ENCODE peak calls at places on chromosome 6, in five cellular contexts. P, O, E, K and Z are unnamed samples.

GRCh38 chr6:52157301-52157930 is 28.8 kb upstream of the IL17A start:
- DNase-seq in P (no peak), O (no peak), E (peak; percentile 54), K (no peak), Z (no peak)

GRCh38 chr6:158016571-158017383 is 35.1 kb downstream of the SYNJ2 start:
- DNase-seq in P (no peak), O (no peak), E (no peak), K (no peak), Z (no peak)

GRCh38 chr6:125358898-125359297 is 57.1 kb upstream of the HDDC2 start:
- DNase-seq in P (no peak), O (no peak), E (no peak), K (no peak), Z (no peak)

GRCh38 chr6:100228437-100229424 is 234.7 kb upstream of the MCHR2 start:
- DNase-seq in P (peak; percentile 69), O (no peak), E (peak; percentile 77), K (peak; percentile 64), Z (peak; percentile 83)

GRCh38 chr6:81625216-81625615 is 127.3 kb downstream of the TENT5A start:
- DNase-seq in P (no peak), O (no peak), E (no peak), K (no peak), Z (no peak)

GRCh38 chr6:71419954-71420692 is 131.5 kb downstream of the OGFRL1 start:
- DNase-seq in P (peak; percentile 61), O (no peak), E (peak; percentile 6), K (peak; percentile 54), Z (peak; percentile 38)

GRCh38 chr6:148395583-148396101 is 53.0 kb downstream of the SASH1 start:
- DNase-seq in P (no peak), O (no peak), E (no peak), K (no peak), Z (no peak)

GRCh38 chr6:1062786-1063545 is 248.9 kb upstream of the FOXQ1 start:
- DNase-seq in P (no peak), O (no peak), E (no peak), K (no peak), Z (no peak)

GRCh38 chr6:2749972-2750600 is 636 bp downstream of the MYLK4 start:
- DNase-seq in P (no peak), O (peak; percentile 53), E (no peak), K (peak; percentile 60), Z (peak; percentile 82)

GRCh38 chr6:80235647-80236046 is 129.2 kb downstream of the BCKDHB start:
- DNase-seq in P (no peak), O (no peak), E (no peak), K (no peak), Z (no peak)

GRCh38 chr6:145028144-145028818 is 707.0 kb downstream of the EPM2A start:
- DNase-seq in P (no peak), O (no peak), E (no peak), K (no peak), Z (peak; percentile 71)

DNA sequence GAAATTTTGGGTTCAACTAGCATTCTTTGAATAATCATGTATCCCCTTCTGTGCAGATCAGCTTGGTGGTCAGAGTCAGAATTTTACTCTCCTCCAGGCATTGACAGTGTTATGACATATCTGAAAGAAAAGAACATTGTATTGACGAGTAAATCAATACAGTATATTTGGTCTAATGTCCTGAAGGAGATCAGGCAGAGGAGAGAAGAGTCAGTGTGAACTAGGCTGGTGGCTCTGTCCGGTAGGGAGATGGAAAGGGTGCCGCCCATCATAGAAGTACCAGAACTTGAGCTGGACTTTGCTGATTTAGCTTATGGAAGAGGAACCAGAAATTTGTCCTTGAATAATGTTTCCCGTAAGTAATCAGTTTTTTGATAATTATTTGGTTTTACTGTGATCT is at the start of gene CALHM6:
- DNase-seq in P (no peak), O (no peak), E (no peak), K (no peak), Z (no peak)
- H3K4me3 ChIP-seq in P (peak within 1 kb of the TSS; percentile 55), O (peak within 1 kb of the TSS; percentile 56), E (peak within 1 kb of the TSS; percentile 50), K (no peak within 1 kb of the TSS), Z (no peak within 1 kb of the TSS)

DNA sequence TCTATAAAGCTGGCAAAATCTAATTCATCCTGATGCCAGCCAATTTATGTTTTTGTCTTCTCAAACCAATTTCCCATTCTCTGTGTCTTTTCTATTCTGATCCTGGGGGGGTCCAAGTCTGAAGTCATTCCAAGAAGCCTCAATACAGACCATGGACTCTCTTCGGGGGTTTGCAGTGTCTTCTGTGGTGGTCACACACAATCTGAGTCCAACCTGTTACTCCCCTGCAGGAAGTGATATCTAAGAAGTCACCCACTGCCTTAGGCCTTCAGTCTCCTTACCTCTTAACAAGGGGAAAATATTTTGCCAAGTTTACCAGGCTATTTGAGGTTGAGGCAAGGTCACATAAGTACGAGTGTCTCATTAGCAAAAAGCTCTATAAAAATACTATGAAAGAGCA is 1.9 kb downstream of the TRIM26 start:
- DNase-seq in P (no peak), O (no peak), E (no peak), K (no peak), Z (no peak)
- H3K4me3 ChIP-seq in P (peak overlapping the region; percentile 71), O (no peak overlapping the region), E (peak overlapping the region; percentile 95), K (no peak overlapping the region), Z (no peak overlapping the region)

GRCh38 chr6:5846889-5847288 is 159.8 kb downstream of the NRN1 start:
- DNase-seq in P (no peak), O (no peak), E (no peak), K (no peak), Z (no peak)

GRCh38 chr6:5854900-5855299 is 151.8 kb downstream of the NRN1 start:
- DNase-seq in P (no peak), O (no peak), E (no peak), K (no peak), Z (no peak)

GRCh38 chr6:5851261-5851757 is 155.4 kb downstream of the NRN1 start:
- DNase-seq in P (peak; percentile 76), O (peak; percentile 76), E (peak; percentile 50), K (peak; percentile 46), Z (peak; percentile 78)

GRCh38 chr6:5846335-5846734 is 160.4 kb downstream of the NRN1 start:
- DNase-seq in P (no peak), O (no peak), E (no peak), K (no peak), Z (no peak)

GRCh38 chr6:5850848-5851255 is 155.9 kb downstream of the NRN1 start:
- DNase-seq in P (no peak), O (no peak), E (no peak), K (no peak), Z (peak; percentile 34)
- H3K4me3 ChIP-seq in P (peak overlapping the region; percentile 41), O (peak overlapping the region; percentile 75), E (peak overlapping the region; percentile 31), K (no peak overlapping the region), Z (no peak overlapping the region)

GRCh38 chr6:141261672-141262060 is 871.1 kb upstream of the GJE1 start:
- DNase-seq in P (no peak), O (no peak), E (no peak), K (no peak), Z (no peak)

GRCh38 chr6:141264101-141264500 is 868.6 kb upstream of the GJE1 start:
- DNase-seq in P (no peak), O (no peak), E (no peak), K (no peak), Z (no peak)

GRCh38 chr6:141267420-141267819 is 865.3 kb upstream of the GJE1 start:
- DNase-seq in P (no peak), O (no peak), E (no peak), K (no peak), Z (no peak)

GRCh38 chr6:141269684-141270083 is 863.0 kb upstream of the GJE1 start:
- DNase-seq in P (no peak), O (no peak), E (no peak), K (no peak), Z (no peak)

GRCh38 chr6:141265748-141266647 is 866.7 kb upstream of the GJE1 start:
- DNase-seq in P (no peak), O (no peak), E (no peak), K (no peak), Z (no peak)
- H3K4me3 ChIP-seq in P (no peak overlapping the region), O (no peak overlapping the region), E (no peak overlapping the region), K (no peak overlapping the region), Z (no peak overlapping the region)

DNA sequence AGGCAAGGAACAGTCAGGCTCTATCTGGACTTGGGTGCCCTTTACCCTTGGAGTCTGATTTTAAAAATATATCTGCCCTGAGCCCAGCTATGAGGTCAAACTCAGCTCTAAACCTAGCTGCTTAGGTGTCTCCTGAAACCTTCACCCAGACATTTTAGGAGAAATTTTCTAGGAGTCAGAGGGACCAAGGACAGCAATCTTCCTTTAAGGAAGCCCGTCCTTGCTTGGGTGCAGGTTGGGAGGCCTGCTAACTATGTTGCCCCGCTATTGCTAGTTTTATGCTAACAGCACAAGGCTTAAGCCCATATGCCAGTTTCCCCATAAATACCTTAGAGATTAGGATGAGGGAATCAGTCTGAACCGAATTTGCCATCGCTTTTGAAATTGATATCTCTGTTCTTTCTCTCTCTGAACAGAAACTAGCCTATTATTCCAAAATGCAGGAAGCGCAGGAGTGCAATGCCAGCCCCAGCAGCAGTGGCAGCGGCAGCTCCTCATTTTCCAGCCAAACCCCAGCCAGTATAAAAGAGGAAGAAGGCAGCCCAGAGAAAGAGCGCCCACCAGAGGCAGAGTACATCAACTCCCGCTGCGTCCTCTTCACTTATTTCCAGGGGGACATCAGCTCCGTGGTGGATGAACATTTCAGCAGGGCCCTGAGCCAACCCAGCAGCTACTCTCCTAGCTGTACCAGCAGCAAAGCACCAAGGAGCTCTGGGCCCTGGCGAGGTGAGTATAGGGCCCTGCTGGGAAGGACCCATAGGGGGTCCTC is 2.6 kb downstream of the VGLL2 start:
- DNase-seq in P (no peak), O (no peak), E (no peak), K (no peak), Z (no peak)
- H3K4me3 ChIP-seq in P (no peak overlapping the region), O (no peak overlapping the region), E (no peak overlapping the region), K (no peak overlapping the region), Z (no peak overlapping the region)

DNA sequence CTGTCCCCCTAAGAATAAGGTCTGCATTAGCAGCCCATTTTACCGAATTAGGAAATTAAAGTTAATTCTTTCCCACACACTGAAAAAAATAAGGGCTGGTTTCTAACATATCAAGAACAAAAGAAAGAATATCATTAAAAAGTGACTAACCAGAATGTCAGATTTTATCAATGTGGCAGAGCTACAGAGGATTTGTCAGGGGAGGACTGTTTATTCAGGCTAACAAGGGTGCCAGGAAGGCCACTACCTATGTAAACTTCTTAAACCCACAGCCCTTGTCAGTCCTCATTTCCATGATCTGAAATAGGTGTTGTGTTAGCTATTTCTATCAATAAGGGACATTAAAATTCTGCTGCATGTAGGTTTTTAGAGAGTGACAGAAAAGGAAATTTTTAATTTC is 76.4 kb downstream of the BACH2 start:
- DNase-seq in P (no peak), O (no peak), E (no peak), K (peak; percentile 27), Z (no peak)
- H3K4me3 ChIP-seq in P (no peak overlapping the region), O (no peak overlapping the region), E (no peak overlapping the region), K (no peak overlapping the region), Z (no peak overlapping the region)